ENCODE peak calls at places on chromosomes 12 and 14, in eight cellular contexts. One of them, this sample, is unnamed. For H3K4me1, the result is how much of the 10 kb centered on the place peaks cover.

GRCh38 chr14:100824156-100824555 is 1.8 kb upstream of the MEG3 start:
- DNase-seq in right cardiac atrium: peak
- DNase-seq in psoas muscle: peak
- DNase-seq in CD4-positive, alpha-beta memory T cell: no peak
- DNase-seq in mesendoderm: peak
- DNase-seq in tibial artery: peak
- DNase-seq in cardiac muscle cell: peak
- DNase-seq in CD4-positive, CD25-positive, alpha-beta regulatory T cell: no peak
- DNase-seq in this sample: no peak

GRCh38 chr12:95439578-95440230 is 34.2 kb upstream of the METAP2 start:
- DNase-seq in CD4-positive, CD25-positive, alpha-beta regulatory T cell: no peak
- DNase-seq in right cardiac atrium: no peak
- DNase-seq in mesendoderm: no peak
- DNase-seq in tibial artery: no peak
- DNase-seq in CD4-positive, alpha-beta memory T cell: no peak
- DNase-seq in psoas muscle: no peak
- DNase-seq in cardiac muscle cell: no peak
- DNase-seq in this sample: no peak

GRCh38 chr14:47665337-47666134 is 9.9 kb downstream of the MDGA2 start:
- DNase-seq in tibial artery: no peak
- DNase-seq in psoas muscle: no peak
- DNase-seq in mesendoderm: no peak
- DNase-seq in cardiac muscle cell: no peak
- DNase-seq in CD4-positive, CD25-positive, alpha-beta regulatory T cell: no peak
- DNase-seq in CD4-positive, alpha-beta memory T cell: no peak
- DNase-seq in right cardiac atrium: no peak
- DNase-seq in this sample: no peak

GRCh38 chr14:81946808-81947798 is 413.4 kb upstream of the SEL1L start:
- DNase-seq in tibial artery: no peak
- DNase-seq in cardiac muscle cell: peak
- DNase-seq in CD4-positive, CD25-positive, alpha-beta regulatory T cell: no peak
- DNase-seq in right cardiac atrium: peak
- DNase-seq in psoas muscle: no peak
- DNase-seq in mesendoderm: peak
- DNase-seq in CD4-positive, alpha-beta memory T cell: no peak
- DNase-seq in this sample: no peak

GRCh38 chr12:120041386-120042231 is 52.6 kb downstream of the BICDL1 start:
- DNase-seq in CD4-positive, alpha-beta memory T cell: peak
- DNase-seq in mesendoderm: peak
- DNase-seq in right cardiac atrium: no peak
- DNase-seq in tibial artery: no peak
- DNase-seq in CD4-positive, CD25-positive, alpha-beta regulatory T cell: peak
- DNase-seq in cardiac muscle cell: no peak
- DNase-seq in psoas muscle: no peak
- DNase-seq in this sample: no peak

GRCh38 chr12:105736498-105736897 is 402.3 kb downstream of the NUAK1 start:
- DNase-seq in right cardiac atrium: no peak
- DNase-seq in CD4-positive, alpha-beta memory T cell: no peak
- DNase-seq in CD4-positive, CD25-positive, alpha-beta regulatory T cell: no peak
- DNase-seq in tibial artery: no peak
- DNase-seq in psoas muscle: no peak
- DNase-seq in cardiac muscle cell: no peak
- DNase-seq in mesendoderm: peak
- DNase-seq in this sample: no peak

GRCh38 chr14:35406090-35406489 is 1.5 kb upstream of the NFKBIA start:
- DNase-seq in tibial artery: no peak
- DNase-seq in CD4-positive, CD25-positive, alpha-beta regulatory T cell: no peak
- DNase-seq in cardiac muscle cell: no peak
- DNase-seq in psoas muscle: no peak
- DNase-seq in right cardiac atrium: no peak
- DNase-seq in mesendoderm: no peak
- DNase-seq in CD4-positive, alpha-beta memory T cell: no peak
- DNase-seq in this sample: no peak

GRCh38 chr14:33682746-33683145 is 268.1 kb downstream of the EGLN3 start:
- DNase-seq in CD4-positive, alpha-beta memory T cell: no peak
- DNase-seq in cardiac muscle cell: peak
- DNase-seq in psoas muscle: peak
- DNase-seq in right cardiac atrium: peak
- DNase-seq in CD4-positive, CD25-positive, alpha-beta regulatory T cell: no peak
- DNase-seq in tibial artery: peak
- DNase-seq in mesendoderm: peak
- DNase-seq in this sample: peak

GRCh38 chr12:54417712-54418440 is 1.2 kb downstream of the ITGA5 start:
- DNase-seq in right cardiac atrium: peak
- DNase-seq in cardiac muscle cell: no peak
- DNase-seq in CD4-positive, alpha-beta memory T cell: peak
- DNase-seq in mesendoderm: no peak
- DNase-seq in CD4-positive, CD25-positive, alpha-beta regulatory T cell: peak
- DNase-seq in psoas muscle: peak
- DNase-seq in tibial artery: no peak
- DNase-seq in this sample: no peak

GRCh38 chr12:54414191-54414525 is 4.9 kb downstream of the ITGA5 start:
- DNase-seq in CD4-positive, CD25-positive, alpha-beta regulatory T cell: no peak
- DNase-seq in right cardiac atrium: no peak
- DNase-seq in mesendoderm: no peak
- DNase-seq in cardiac muscle cell: no peak
- DNase-seq in tibial artery: no peak
- DNase-seq in psoas muscle: no peak
- DNase-seq in CD4-positive, alpha-beta memory T cell: no peak
- DNase-seq in this sample: no peak

GRCh38 chr12:54416908-54417603 is 2.0 kb downstream of the ITGA5 start:
- DNase-seq in CD4-positive, alpha-beta memory T cell: peak
- DNase-seq in psoas muscle: no peak
- DNase-seq in tibial artery: no peak
- DNase-seq in right cardiac atrium: no peak
- DNase-seq in cardiac muscle cell: peak
- DNase-seq in CD4-positive, CD25-positive, alpha-beta regulatory T cell: no peak
- DNase-seq in mesendoderm: no peak
- DNase-seq in this sample: no peak

GRCh38 chr12:54413284-54414190 is 5.5 kb downstream of the ITGA5 start:
- DNase-seq in psoas muscle: no peak
- DNase-seq in mesendoderm: peak
- DNase-seq in cardiac muscle cell: peak
- DNase-seq in right cardiac atrium: peak
- DNase-seq in CD4-positive, CD25-positive, alpha-beta regulatory T cell: peak
- DNase-seq in tibial artery: peak
- DNase-seq in CD4-positive, alpha-beta memory T cell: peak
- DNase-seq in this sample: peak

DNA sequence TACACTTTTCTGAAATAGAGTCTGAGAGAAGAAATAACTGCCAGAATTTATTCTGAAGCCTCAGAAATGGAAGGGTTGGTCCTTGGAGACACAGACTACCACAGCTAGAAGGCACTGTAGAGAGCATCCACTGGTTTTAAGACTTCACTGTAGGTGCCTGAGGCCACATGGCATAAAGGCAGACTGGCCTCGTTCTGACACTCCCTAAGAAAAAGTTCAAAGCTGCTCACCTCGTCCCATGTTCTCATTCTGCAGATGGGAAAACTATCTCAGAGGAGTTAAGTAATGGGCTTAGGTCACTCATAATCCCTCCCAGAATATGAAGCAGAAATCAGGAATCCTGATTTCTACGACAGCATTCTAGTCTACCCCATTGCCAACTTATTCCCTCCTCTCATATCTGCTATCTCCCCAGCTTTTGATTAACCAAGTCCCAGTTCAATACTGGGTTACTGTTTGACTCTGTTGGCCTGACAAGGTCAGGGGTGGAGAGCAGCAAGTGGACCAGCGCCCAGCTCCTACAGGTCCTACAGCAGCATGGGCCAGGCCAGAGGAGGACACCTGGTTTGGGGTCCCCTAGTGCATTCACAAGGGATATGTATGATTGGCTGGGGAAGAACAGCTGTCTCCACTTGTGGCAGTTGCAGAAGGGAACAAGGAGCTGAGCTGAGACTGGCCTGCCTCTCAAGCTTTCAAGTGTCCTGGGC is 3.7 kb downstream of the ITGA5 start:
- DNase-seq in tibial artery: peak
- DNase-seq in CD4-positive, alpha-beta memory T cell: no peak
- DNase-seq in mesendoderm: no peak
- DNase-seq in psoas muscle: no peak
- DNase-seq in cardiac muscle cell: no peak
- DNase-seq in right cardiac atrium: no peak
- DNase-seq in CD4-positive, CD25-positive, alpha-beta regulatory T cell: no peak
- DNase-seq in this sample: no peak
- H3K4me1 ChIP-seq in tibial artery: under half
- H3K4me1 ChIP-seq in CD4-positive, alpha-beta memory T cell: half or more
- H3K4me1 ChIP-seq in mesendoderm: under half
- H3K4me1 ChIP-seq in psoas muscle: half or more
- H3K4me1 ChIP-seq in cardiac muscle cell: under half
- H3K4me1 ChIP-seq in right cardiac atrium: under half
- H3K4me1 ChIP-seq in CD4-positive, CD25-positive, alpha-beta regulatory T cell: half or more
- H3K4me1 ChIP-seq in this sample: under half

DNA sequence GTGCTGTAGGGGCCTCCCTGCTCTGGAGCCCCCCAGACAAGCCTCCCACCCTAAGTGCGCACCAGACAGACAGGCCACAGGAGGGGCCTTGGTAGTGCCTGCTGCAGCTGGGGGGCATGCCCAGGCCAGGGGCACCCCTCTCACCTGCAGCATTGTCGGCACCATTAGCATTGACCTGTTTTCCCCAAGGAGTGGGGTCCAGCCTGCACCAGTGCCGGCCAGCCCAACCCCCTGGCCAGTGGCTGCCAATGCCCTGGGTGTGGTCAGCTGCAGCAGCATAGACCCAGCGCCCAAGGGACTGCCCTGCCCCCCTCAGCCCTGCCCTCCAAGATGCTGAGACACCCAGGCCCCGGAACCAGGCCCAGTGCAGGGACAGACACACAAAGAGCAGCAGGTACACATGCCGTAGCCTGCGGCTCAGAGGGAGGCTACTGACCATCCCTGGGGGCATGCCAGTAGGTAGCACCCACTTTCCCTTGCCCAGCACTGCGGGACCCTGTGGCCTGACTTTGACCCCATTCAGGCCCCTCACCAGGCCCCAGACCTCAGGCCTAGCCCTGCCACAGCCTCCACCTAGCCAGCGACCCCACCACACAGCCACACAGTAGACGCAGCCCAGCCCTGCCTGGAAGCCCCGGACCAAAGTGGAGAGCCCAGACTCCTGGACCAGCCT is 1.0 kb downstream of the AHNAK2 start:
- DNase-seq in mesendoderm: no peak
- DNase-seq in cardiac muscle cell: no peak
- DNase-seq in psoas muscle: peak
- DNase-seq in right cardiac atrium: peak
- DNase-seq in CD4-positive, CD25-positive, alpha-beta regulatory T cell: no peak
- DNase-seq in tibial artery: no peak
- DNase-seq in CD4-positive, alpha-beta memory T cell: no peak
- DNase-seq in this sample: no peak
- H3K27ac ChIP-seq in mesendoderm: no peak
- H3K27ac ChIP-seq in cardiac muscle cell: no peak
- H3K27ac ChIP-seq in psoas muscle: no peak
- H3K27ac ChIP-seq in right cardiac atrium: no peak
- H3K27ac ChIP-seq in CD4-positive, CD25-positive, alpha-beta regulatory T cell: no peak
- H3K27ac ChIP-seq in tibial artery: peak
- H3K27ac ChIP-seq in CD4-positive, alpha-beta memory T cell: no peak
- H3K27ac ChIP-seq in this sample: no peak

GRCh38 chr12:108823804-108824203 is 33.6 kb downstream of the SSH1 start:
- DNase-seq in CD4-positive, CD25-positive, alpha-beta regulatory T cell: no peak
- DNase-seq in tibial artery: no peak
- DNase-seq in cardiac muscle cell: peak
- DNase-seq in psoas muscle: no peak
- DNase-seq in right cardiac atrium: peak
- DNase-seq in CD4-positive, alpha-beta memory T cell: no peak
- DNase-seq in mesendoderm: peak
- DNase-seq in this sample: no peak

GRCh38 chr12:108821407-108822397 is 35.7 kb downstream of the SSH1 start:
- DNase-seq in CD4-positive, CD25-positive, alpha-beta regulatory T cell: no peak
- DNase-seq in cardiac muscle cell: peak
- DNase-seq in psoas muscle: no peak
- DNase-seq in CD4-positive, alpha-beta memory T cell: no peak
- DNase-seq in mesendoderm: no peak
- DNase-seq in right cardiac atrium: peak
- DNase-seq in tibial artery: no peak
- DNase-seq in this sample: no peak

GRCh38 chr12:108820700-108821406 is 36.5 kb downstream of the SSH1 start:
- DNase-seq in psoas muscle: no peak
- DNase-seq in cardiac muscle cell: no peak
- DNase-seq in right cardiac atrium: peak
- DNase-seq in CD4-positive, CD25-positive, alpha-beta regulatory T cell: no peak
- DNase-seq in CD4-positive, alpha-beta memory T cell: no peak
- DNase-seq in mesendoderm: no peak
- DNase-seq in tibial artery: no peak
- DNase-seq in this sample: no peak

GRCh38 chr12:108819920-108820699 is 37.3 kb downstream of the SSH1 start:
- DNase-seq in tibial artery: no peak
- DNase-seq in CD4-positive, alpha-beta memory T cell: no peak
- DNase-seq in cardiac muscle cell: no peak
- DNase-seq in psoas muscle: no peak
- DNase-seq in right cardiac atrium: no peak
- DNase-seq in mesendoderm: no peak
- DNase-seq in CD4-positive, CD25-positive, alpha-beta regulatory T cell: no peak
- DNase-seq in this sample: no peak

DNA sequence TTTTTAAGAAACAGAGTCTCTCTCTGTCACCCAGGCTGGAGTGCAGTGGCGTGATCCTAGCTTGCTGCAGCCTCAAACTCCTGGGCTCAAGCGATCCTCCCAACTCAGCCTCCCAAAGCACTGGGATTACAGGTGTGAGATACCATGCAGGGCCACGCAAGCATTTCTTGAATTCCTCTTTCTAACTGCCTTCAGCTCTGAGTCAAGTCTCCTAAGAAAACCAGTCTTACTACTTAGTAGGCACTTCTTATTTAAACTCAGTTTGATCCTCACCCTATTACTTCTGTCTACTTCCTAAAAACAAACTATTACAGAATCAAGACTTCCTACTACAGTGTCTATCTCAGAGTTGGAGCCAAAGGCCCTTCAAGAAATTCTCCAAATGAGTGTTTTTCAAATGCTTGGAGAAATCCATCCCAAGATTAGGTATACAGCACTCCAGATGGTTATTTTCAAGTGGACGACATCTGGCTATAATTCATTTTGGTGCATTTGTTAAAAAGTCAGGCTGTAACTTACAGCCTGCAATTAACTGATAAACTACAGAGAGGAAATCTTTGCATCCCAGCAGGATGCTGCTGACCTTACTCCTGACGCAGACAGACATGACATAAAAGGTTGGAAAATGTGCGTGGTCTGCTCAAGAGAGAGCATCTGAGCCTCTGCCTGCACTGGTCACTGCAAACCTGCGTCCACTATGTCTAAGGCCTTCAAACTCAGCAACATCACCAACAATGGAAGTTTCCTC is 34.8 kb downstream of the SSH1 start:
- DNase-seq in right cardiac atrium: peak
- DNase-seq in CD4-positive, CD25-positive, alpha-beta regulatory T cell: no peak
- DNase-seq in CD4-positive, alpha-beta memory T cell: no peak
- DNase-seq in psoas muscle: no peak
- DNase-seq in mesendoderm: peak
- DNase-seq in cardiac muscle cell: peak
- DNase-seq in tibial artery: no peak
- DNase-seq in this sample: no peak
- H3K4me1 ChIP-seq in right cardiac atrium: under half
- H3K4me1 ChIP-seq in CD4-positive, CD25-positive, alpha-beta regulatory T cell: under half
- H3K4me1 ChIP-seq in CD4-positive, alpha-beta memory T cell: under half
- H3K4me1 ChIP-seq in psoas muscle: half or more
- H3K4me1 ChIP-seq in mesendoderm: under half
- H3K4me1 ChIP-seq in cardiac muscle cell: under half
- H3K4me1 ChIP-seq in tibial artery: under half
- H3K4me1 ChIP-seq in this sample: under half

DNA sequence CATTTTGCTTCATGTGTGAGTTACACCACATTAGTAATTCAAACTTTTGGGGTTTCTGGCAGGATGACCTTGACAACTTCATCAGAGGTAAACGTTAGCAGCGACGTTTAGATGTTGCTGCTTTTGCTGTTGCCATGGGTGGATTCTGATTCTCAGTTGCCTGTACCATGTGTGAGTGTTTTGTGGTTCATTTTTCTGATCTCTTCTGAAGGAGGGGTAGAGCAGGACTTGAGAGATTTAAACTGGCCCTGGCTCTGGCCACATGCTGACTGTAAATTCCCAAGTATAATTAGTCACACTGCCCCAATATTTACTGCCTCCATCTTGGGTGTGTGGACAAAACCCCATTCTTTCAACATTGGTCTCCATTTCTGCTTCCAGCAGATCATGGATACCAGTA is 110.4 kb downstream of the ETV6 start:
- DNase-seq in tibial artery: no peak
- DNase-seq in mesendoderm: no peak
- DNase-seq in right cardiac atrium: no peak
- DNase-seq in CD4-positive, alpha-beta memory T cell: no peak
- DNase-seq in CD4-positive, CD25-positive, alpha-beta regulatory T cell: no peak
- DNase-seq in psoas muscle: no peak
- DNase-seq in cardiac muscle cell: no peak
- DNase-seq in this sample: no peak
- H3K27ac ChIP-seq in tibial artery: peak
- H3K27ac ChIP-seq in mesendoderm: no peak
- H3K27ac ChIP-seq in right cardiac atrium: no peak
- H3K27ac ChIP-seq in CD4-positive, alpha-beta memory T cell: no peak
- H3K27ac ChIP-seq in CD4-positive, CD25-positive, alpha-beta regulatory T cell: no peak
- H3K27ac ChIP-seq in psoas muscle: no peak
- H3K27ac ChIP-seq in cardiac muscle cell: peak
- H3K27ac ChIP-seq in this sample: peak